ENCODE peak calls at places on chromosomes 2 and 18, in four cellular contexts. One of them, this sample, is unnamed.

GRCh38 chr18:10475633-10476388 is 21.4 kb downstream of the APCDD1 start:
- DNase-seq in Panc1: no peak
- DNase-seq in MM.1S: no peak
- DNase-seq in lower lobe of right lung: no peak
- DNase-seq in this sample: no peak

GRCh38 chr2:27921880-27922589 is 31.5 kb downstream of the BABAM2 start:
- DNase-seq in Panc1: no peak
- DNase-seq in lower lobe of right lung: no peak
- DNase-seq in MM.1S: no peak
- DNase-seq in this sample: no peak

GRCh38 chr2:164721425-164721824 is 100.1 kb upstream of the GRB14 start:
- DNase-seq in lower lobe of right lung: no peak
- DNase-seq in Panc1: no peak
- DNase-seq in MM.1S: no peak
- DNase-seq in this sample: no peak

GRCh38 chr2:61357681-61358080 is 113.2 kb downstream of the USP34 start:
- DNase-seq in lower lobe of right lung: peak
- DNase-seq in MM.1S: no peak
- DNase-seq in Panc1: no peak
- DNase-seq in this sample: no peak

GRCh38 chr2:190860985-190861721 is 19.5 kb upstream of the GLS start:
- DNase-seq in Panc1: no peak
- DNase-seq in lower lobe of right lung: no peak
- DNase-seq in MM.1S: no peak
- DNase-seq in this sample: no peak

GRCh38 chr2:60530660-60531276 is 22.7 kb downstream of the BCL11A start:
- DNase-seq in Panc1: no peak
- DNase-seq in lower lobe of right lung: peak
- DNase-seq in MM.1S: no peak
- DNase-seq in this sample: peak

GRCh38 chr2:18949871-18950597 is 360.7 kb upstream of the NT5C1B start:
- DNase-seq in lower lobe of right lung: no peak
- DNase-seq in Panc1: no peak
- DNase-seq in MM.1S: no peak
- DNase-seq in this sample: no peak

GRCh38 chr2:3728104-3729054 is 25.0 kb downstream of the DCDC2C start:
- DNase-seq in Panc1: peak
- DNase-seq in MM.1S: no peak
- DNase-seq in lower lobe of right lung: no peak
- DNase-seq in this sample: peak

GRCh38 chr2:102186676-102187190 is at the start of gene IL1RL2:
- DNase-seq in lower lobe of right lung: peak
- DNase-seq in Panc1: no peak
- DNase-seq in MM.1S: no peak
- DNase-seq in this sample: no peak

GRCh38 chr2:102184018-102184417 is 2.8 kb upstream of the IL1RL2 start:
- DNase-seq in Panc1: no peak
- DNase-seq in MM.1S: no peak
- DNase-seq in lower lobe of right lung: no peak
- DNase-seq in this sample: no peak

GRCh38 chr2:102185347-102185746 is 1.5 kb upstream of the IL1RL2 start:
- DNase-seq in MM.1S: no peak
- DNase-seq in lower lobe of right lung: no peak
- DNase-seq in Panc1: no peak
- DNase-seq in this sample: no peak

GRCh38 chr2:102190425-102191107 is 3.7 kb downstream of the IL1RL2 start:
- DNase-seq in MM.1S: no peak
- DNase-seq in lower lobe of right lung: no peak
- DNase-seq in Panc1: no peak
- DNase-seq in this sample: no peak

GRCh38 chr2:102187191-102188150 is 648 bp downstream of the IL1RL2 start:
- DNase-seq in lower lobe of right lung: peak
- DNase-seq in Panc1: no peak
- DNase-seq in MM.1S: no peak
- DNase-seq in this sample: no peak
- TF ChIP-seq CTCF in lower lobe of right lung: peak
- TF ChIP-seq CTCF in Panc1: no peak
- TF ChIP-seq CTCF in MM.1S: no peak
- TF ChIP-seq CTCF in this sample: no peak

GRCh38 chr2:186590538-186591441 is 934 bp downstream of the ITGAV start:
- DNase-seq in lower lobe of right lung: no peak
- DNase-seq in MM.1S: peak
- DNase-seq in Panc1: no peak
- DNase-seq in this sample: peak
- TF ChIP-seq CTCF in lower lobe of right lung: no peak
- TF ChIP-seq CTCF in MM.1S: no peak
- TF ChIP-seq CTCF in Panc1: no peak
- TF ChIP-seq CTCF in this sample: no peak

GRCh38 chr2:129296401-129297343 is 682.8 kb upstream of the RAB6C start:
- DNase-seq in MM.1S: no peak
- DNase-seq in lower lobe of right lung: no peak
- DNase-seq in Panc1: no peak
- DNase-seq in this sample: no peak

GRCh38 chr2:129300456-129300855 is 679.0 kb upstream of the RAB6C start:
- DNase-seq in lower lobe of right lung: no peak
- DNase-seq in MM.1S: no peak
- DNase-seq in Panc1: no peak
- DNase-seq in this sample: no peak

GRCh38 chr2:129299338-129299737 is 680.1 kb upstream of the RAB6C start:
- DNase-seq in lower lobe of right lung: no peak
- DNase-seq in MM.1S: no peak
- DNase-seq in Panc1: no peak
- DNase-seq in this sample: no peak

GRCh38 chr2:129299756-129300155 is 679.7 kb upstream of the RAB6C start:
- DNase-seq in MM.1S: no peak
- DNase-seq in Panc1: no peak
- DNase-seq in lower lobe of right lung: no peak
- DNase-seq in this sample: no peak

GRCh38 chr2:129297430-129297829 is 682.0 kb upstream of the RAB6C start:
- DNase-seq in Panc1: no peak
- DNase-seq in lower lobe of right lung: no peak
- DNase-seq in MM.1S: no peak
- DNase-seq in this sample: no peak
- TF ChIP-seq CTCF in Panc1: no peak
- TF ChIP-seq CTCF in lower lobe of right lung: no peak
- TF ChIP-seq CTCF in MM.1S: no peak
- TF ChIP-seq CTCF in this sample: no peak

GRCh38 chr2:10142640-10142965 is 20.1 kb downstream of the RRM2 start:
- DNase-seq in Panc1: no peak
- DNase-seq in lower lobe of right lung: no peak
- DNase-seq in MM.1S: no peak
- DNase-seq in this sample: no peak
- TF ChIP-seq CTCF in Panc1: no peak
- TF ChIP-seq CTCF in lower lobe of right lung: no peak
- TF ChIP-seq CTCF in MM.1S: no peak
- TF ChIP-seq CTCF in this sample: no peak

GRCh38 chr2:39728941-39729351 is 50.1 kb downstream of the THUMPD2 start:
- DNase-seq in MM.1S: peak
- DNase-seq in Panc1: no peak
- DNase-seq in lower lobe of right lung: peak
- DNase-seq in this sample: peak
- TF ChIP-seq CTCF in MM.1S: peak
- TF ChIP-seq CTCF in Panc1: peak
- TF ChIP-seq CTCF in lower lobe of right lung: peak
- TF ChIP-seq CTCF in this sample: peak

GRCh38 chr2:210399440-210400041 is 77.0 kb downstream of the LANCL1 start:
- DNase-seq in Panc1: no peak
- DNase-seq in lower lobe of right lung: no peak
- DNase-seq in MM.1S: peak
- DNase-seq in this sample: no peak
- TF ChIP-seq CTCF in Panc1: peak
- TF ChIP-seq CTCF in lower lobe of right lung: peak
- TF ChIP-seq CTCF in MM.1S: peak
- TF ChIP-seq CTCF in this sample: peak

GRCh38 chr2:9910699-9911098 is 40.8 kb upstream of the GRHL1 start:
- DNase-seq in Panc1: no peak
- DNase-seq in MM.1S: no peak
- DNase-seq in lower lobe of right lung: no peak
- DNase-seq in this sample: no peak

GRCh38 chr2:9912468-9912867 is 39.0 kb upstream of the GRHL1 start:
- DNase-seq in lower lobe of right lung: no peak
- DNase-seq in MM.1S: no peak
- DNase-seq in Panc1: no peak
- DNase-seq in this sample: no peak

GRCh38 chr2:9909106-9909505 is 42.4 kb upstream of the GRHL1 start:
- DNase-seq in Panc1: no peak
- DNase-seq in MM.1S: no peak
- DNase-seq in lower lobe of right lung: no peak
- DNase-seq in this sample: no peak

GRCh38 chr2:9918275-9918674 is 33.2 kb upstream of the GRHL1 start:
- DNase-seq in lower lobe of right lung: no peak
- DNase-seq in Panc1: no peak
- DNase-seq in MM.1S: no peak
- DNase-seq in this sample: no peak

GRCh38 chr2:9914384-9915065 is 37.0 kb upstream of the GRHL1 start:
- DNase-seq in lower lobe of right lung: no peak
- DNase-seq in Panc1: peak
- DNase-seq in MM.1S: peak
- DNase-seq in this sample: peak
- TF ChIP-seq CTCF in lower lobe of right lung: no peak
- TF ChIP-seq CTCF in Panc1: peak
- TF ChIP-seq CTCF in MM.1S: peak
- TF ChIP-seq CTCF in this sample: peak

GRCh38 chr2:130840506-130840905 is 3.8 kb downstream of the ARHGEF4 start:
- DNase-seq in lower lobe of right lung: no peak
- DNase-seq in Panc1: no peak
- DNase-seq in MM.1S: no peak
- DNase-seq in this sample: no peak

GRCh38 chr2:130844161-130844560 is 7.4 kb downstream of the ARHGEF4 start:
- DNase-seq in MM.1S: no peak
- DNase-seq in lower lobe of right lung: no peak
- DNase-seq in Panc1: no peak
- DNase-seq in this sample: no peak

GRCh38 chr2:130843321-130843985 is 6.7 kb downstream of the ARHGEF4 start:
- DNase-seq in MM.1S: no peak
- DNase-seq in lower lobe of right lung: no peak
- DNase-seq in Panc1: no peak
- DNase-seq in this sample: no peak

GRCh38 chr2:130842770-130843169 is 6.1 kb downstream of the ARHGEF4 start:
- DNase-seq in MM.1S: no peak
- DNase-seq in lower lobe of right lung: no peak
- DNase-seq in Panc1: no peak
- DNase-seq in this sample: no peak

DNA sequence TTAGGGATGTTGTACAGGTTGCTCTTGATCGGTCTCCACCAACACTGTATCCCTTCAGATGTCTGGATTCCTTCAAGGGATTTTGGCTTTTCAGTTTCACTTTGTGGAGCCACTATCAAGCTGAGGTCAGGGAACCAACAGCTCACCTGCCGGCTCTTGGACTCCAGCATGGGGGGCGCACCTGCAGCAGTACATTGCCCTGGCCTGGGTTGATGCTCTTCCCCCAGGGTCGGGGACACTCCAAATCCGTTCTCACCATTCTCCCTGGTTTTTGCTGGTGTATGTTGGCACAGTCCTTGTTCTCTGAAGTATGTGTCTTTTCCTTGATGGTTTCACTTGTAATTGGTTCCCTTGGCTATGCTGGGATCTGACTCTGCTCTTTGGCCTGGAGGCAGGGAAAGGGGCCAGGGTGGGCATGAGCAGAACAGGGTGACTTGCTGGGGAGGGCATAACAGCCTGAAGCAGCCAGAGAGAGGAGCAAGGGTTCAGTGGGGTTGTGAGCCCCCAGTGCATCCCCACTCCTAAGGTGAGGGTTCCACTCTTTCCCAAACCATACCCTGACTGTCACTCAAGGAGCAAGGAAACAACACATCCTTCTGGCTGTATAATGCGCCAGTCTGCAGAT is 5.1 kb downstream of the ARHGEF4 start:
- DNase-seq in MM.1S: no peak
- DNase-seq in Panc1: no peak
- DNase-seq in lower lobe of right lung: no peak
- DNase-seq in this sample: no peak
- TF ChIP-seq CTCF in MM.1S: no peak
- TF ChIP-seq CTCF in Panc1: no peak
- TF ChIP-seq CTCF in lower lobe of right lung: no peak
- TF ChIP-seq CTCF in this sample: no peak